ENCODE peak calls at places on chromosomes 11 and 22, in nine cellular contexts. O is central memory CD8-positive, alpha-beta T cell; S is lower lobe of right lung; U is aorta; B is activated B cell treated with CpG ODN at 0.5 μM for 24 hours; C is activated naive CD8-positive, alpha-beta T cell treated with anti-CD3 and anti-CD28 coated beads, Interleukin-2, amount 50 U/mL, for 24 hours; W is heart left ventricle; Y is Right ventricle myocardium inferior; M is activated CD8-positive, alpha-beta memory T cell treated with anti-CD3 and anti-CD28 coated beads, Interleukin-2, amount 10 ng/mL, durations not matched to agents 7 days and 5 days. J is an unnamed sample.

GRCh38 chr11:66567787-66568123 is 651 bp downstream of the CTSF start:
- ATAC-seq in B (no peak), S (no peak), C (no peak), U (no peak), W (no peak), Y (peak), O (no peak), M (no peak), J (no peak)

GRCh38 chr11:128054323-128054910 is 532.9 kb downstream of the ETS1 start:
- ATAC-seq in C (no peak), S (no peak), U (no peak), W (no peak), O (peak), B (peak), M (peak), Y (no peak), J (peak)

GRCh38 chr22:46444390-46444854 is 93.0 kb downstream of the CELSR1 start:
- ATAC-seq in W (no peak), M (no peak), U (no peak), S (no peak), Y (no peak), C (no peak), B (no peak), O (no peak), J (no peak)

GRCh38 chr22:20563464-20563906 is 56.1 kb downstream of the MED15 start:
- ATAC-seq in C (peak), B (no peak), S (no peak), M (peak), Y (no peak), U (no peak), O (no peak), W (no peak), J (peak)

GRCh38 chr11:116819049-116819448 is 4.1 kb downstream of the APOA4 start:
- ATAC-seq in W (no peak), Y (no peak), S (no peak), O (no peak), C (no peak), U (no peak), M (no peak), B (no peak), J (no peak)

GRCh38 chr11:68040121-68040956 is 1.5 kb downstream of the TCIRG1 start:
- ATAC-seq in S (peak), W (peak), B (peak), M (peak), U (peak), Y (peak), O (peak), C (peak), J (peak)

GRCh38 chr11:15547685-15548084 is 433.0 kb downstream of the INSC start:
- ATAC-seq in O (no peak), S (no peak), W (no peak), U (no peak), Y (no peak), B (no peak), C (no peak), M (no peak), J (no peak)

GRCh38 chr11:111795333-111795985 is 29.3 kb upstream of the PPP2R1B start:
- ATAC-seq in U (no peak), S (no peak), O (no peak), Y (no peak), C (no peak), W (no peak), M (no peak), B (no peak), J (no peak)

GRCh38 chr11:119249671-119250010 is 43.5 kb downstream of the CBL start:
- ATAC-seq in U (no peak), B (no peak), O (no peak), W (no peak), C (peak), S (no peak), M (no peak), Y (no peak), J (peak)

GRCh38 chr11:83727251-83727650 is 441.1 kb upstream of the CCDC90B start:
- ATAC-seq in B (no peak), U (no peak), M (no peak), C (no peak), Y (no peak), W (no peak), S (no peak), O (no peak), J (no peak)

GRCh38 chr11:16897460-16898061 is 116.7 kb downstream of the PLEKHA7 start:
- ATAC-seq in Y (no peak), M (no peak), U (no peak), B (no peak), C (no peak), W (no peak), O (no peak), S (no peak), J (no peak)

GRCh38 chr11:101428918-101429317 is 154.9 kb downstream of the TRPC6 start:
- ATAC-seq in U (no peak), O (no peak), B (no peak), Y (no peak), C (no peak), W (peak), M (no peak), S (peak), J (no peak)

GRCh38 chr11:120566176-120566575 is 54.6 kb downstream of the GRIK4 start:
- ATAC-seq in C (no peak), Y (no peak), B (no peak), M (no peak), W (no peak), O (no peak), S (no peak), U (no peak), J (peak)

GRCh38 chr11:117929568-117930207 is 486 bp upstream of the TMPRSS13 start:
- ATAC-seq in C (no peak), M (no peak), B (no peak), O (no peak), W (no peak), U (no peak), S (no peak), Y (no peak), J (no peak)

J was measured in activated T-helper 17 cell treated with anti-CD3 and anti-CD28 coated beads, Interleukin-2, amount 50 U/mL, for 72 hours.